ENCODE peak calls at places on chromosomes 6 and 20, in five cellular contexts. R is Peyer's patch, Y is fibroblast of the aortic adventitia, I is neural progenitor cell, H is dermis microvascular lymphatic vessel endothelial cell. Q is an unnamed sample.

GRCh38 chr6:121482004-121482693 is 46.7 kb downstream of the GJA1 start:
- DNase-seq in R (no peak), Y (peak; percentile 91), I (no peak), H (peak; percentile 92), Q (no peak)

GRCh38 chr6:69038841-69039240 is 403.8 kb downstream of the ADGRB3 start:
- DNase-seq in R (no peak), Y (no peak), I (no peak), H (no peak), Q (no peak)

GRCh38 chr6:45959534-45960195 is 56.0 kb downstream of the CLIC5 start:
- DNase-seq in R (no peak), Y (no peak), I (no peak), H (peak; percentile 5), Q (peak; percentile 28)

GRCh38 chr20:57350086-57350710 is 857 bp upstream of the RAE1 start:
- DNase-seq in R (no peak), Y (peak; percentile 11), I (no peak), H (no peak), Q (no peak)

GRCh38 chr6:14771026-14771425 is 474.8 kb upstream of the JARID2 start:
- DNase-seq in R (no peak), Y (no peak), I (no peak), H (no peak), Q (no peak)

GRCh38 chr6:158174514-158174913 is 6.4 kb downstream of the GTF2H5 start:
- DNase-seq in R (no peak), Y (peak; percentile 99), I (no peak), H (peak; percentile 55), Q (no peak)

GRCh38 chr6:128425855-128426254 is 94.5 kb downstream of the PTPRK start:
- DNase-seq in R (no peak), Y (peak; percentile 17), I (no peak), H (no peak), Q (no peak)

GRCh38 chr20:63520939-63521601 is 505 bp downstream of the PPDPF start:
- DNase-seq in R (peak; percentile 42), Y (peak; percentile 60), I (peak; percentile 91), H (peak; percentile 58), Q (no peak)

GRCh38 chr6:157169186-157169585 is 154.1 kb downstream of the TMEM242 start:
- DNase-seq in R (no peak), Y (no peak), I (no peak), H (no peak), Q (no peak)

GRCh38 chr20:19599200-19599599 is 158.9 kb upstream of the RIN2 start:
- DNase-seq in R (no peak), Y (no peak), I (no peak), H (no peak), Q (no peak)

GRCh38 chr6:37731888-37732287 is 34.2 kb upstream of the MDGA1 start:
- DNase-seq in R (peak; percentile 40), Y (no peak), I (no peak), H (no peak), Q (no peak)

GRCh38 chr6:4262506-4262905 is 127.1 kb upstream of the ECI2 start:
- DNase-seq in R (no peak), Y (no peak), I (no peak), H (no peak), Q (no peak)

GRCh38 chr6:166862978-166863530 is 93.3 kb downstream of the RNASET2 start:
- DNase-seq in R (no peak), Y (no peak), I (no peak), H (no peak), Q (no peak)

GRCh38 chr20:16387661-16388060 is 185.6 kb downstream of the KIF16B start:
- DNase-seq in R (no peak), Y (no peak), I (no peak), H (no peak), Q (no peak)

GRCh38 chr6:90179190-90180169 is 117.2 kb downstream of the BACH2 start:
- DNase-seq in R (no peak), Y (peak; percentile 22), I (peak; percentile 19), H (no peak), Q (no peak)

GRCh38 chr6:156497618-156498017 is 279.6 kb upstream of the ARID1B start:
- DNase-seq in R (no peak), Y (no peak), I (no peak), H (no peak), Q (no peak)

GRCh38 chr20:13029687-13030510 is 21.1 kb downstream of the SPTLC3 start:
- DNase-seq in R (no peak), Y (peak; percentile 94), I (no peak), H (peak; percentile 33), Q (no peak)

GRCh38 chr6:692858-693736 is at the start of gene EXOC2:
- DNase-seq in R (peak; percentile 86), Y (peak; percentile 73), I (peak; percentile 96), H (peak; percentile 83), Q (no peak)

GRCh38 chr6:29797120-29797519 is 30.5 kb upstream of the HLA-G start:
- DNase-seq in R (no peak), Y (peak; percentile 85), I (no peak), H (no peak), Q (peak; percentile 34)

GRCh38 chr20:13874269-13875158 is 89.7 kb downstream of the NDUFAF5 start:
- DNase-seq in R (no peak), Y (no peak), I (peak; percentile 52), H (no peak), Q (no peak)

GRCh38 chr20:24955045-24955444 is 6.0 kb downstream of the CST7 start:
- DNase-seq in R (no peak), Y (no peak), I (no peak), H (no peak), Q (no peak)

GRCh38 chr6:66866801-66867200 is 1159.8 kb upstream of the EYS start:
- DNase-seq in R (no peak), Y (no peak), I (no peak), H (no peak), Q (no peak)

GRCh38 chr6:44008821-44009370 is 118.4 kb downstream of the MRPL14 start:
- DNase-seq in R (no peak), Y (no peak), I (no peak), H (no peak), Q (no peak)

GRCh38 chr20:15196580-15197255 is 859.3 kb upstream of the FLRT3 start:
- DNase-seq in R (no peak), Y (no peak), I (no peak), H (no peak), Q (no peak)

GRCh38 chr6:1606533-1607235 is 3.0 kb upstream of the FOXC1 start:
- DNase-seq in R (no peak), Y (no peak), I (peak; percentile 72), H (no peak), Q (no peak)

GRCh38 chr6:13927203-13927602 is 2.5 kb downstream of the RNF182 start:
- DNase-seq in R (no peak), Y (no peak), I (no peak), H (no peak), Q (no peak)

GRCh38 chr6:69423785-69424184 is 373.0 kb downstream of the LMBRD1 start:
- DNase-seq in R (no peak), Y (no peak), I (no peak), H (no peak), Q (no peak)

GRCh38 chr6:7137335-7138106 is 29.8 kb downstream of the RREB1 start:
- DNase-seq in R (peak; percentile 73), Y (peak; percentile 54), I (peak; percentile 48), H (peak; percentile 49), Q (no peak)

GRCh38 chr6:41013473-41014153 is 25.4 kb downstream of the UNC5CL start:
- DNase-seq in R (no peak), Y (no peak), I (no peak), H (no peak), Q (no peak)

GRCh38 chr20:6668546-6668945 is 98.9 kb upstream of the BMP2 start:
- DNase-seq in R (no peak), Y (no peak), I (no peak), H (no peak), Q (no peak)

GRCh38 chr6:104483225-104483834 is 376.4 kb downstream of the HACE1 start:
- DNase-seq in R (no peak), Y (peak; percentile 3), I (no peak), H (peak; percentile 28), Q (peak; percentile 78)

GRCh38 chr6:35302604-35303218 is 5.1 kb downstream of the DEF6 start:
- DNase-seq in R (peak; percentile 89), Y (no peak), I (no peak), H (peak; percentile 14), Q (no peak)

GRCh38 chr6:112409311-112409710 is 62.2 kb downstream of the RFPL4B start:
- DNase-seq in R (no peak), Y (no peak), I (no peak), H (no peak), Q (no peak)

GRCh38 chr6:79570129-79570801 is 33.0 kb upstream of the LCA5 start:
- DNase-seq in R (no peak), Y (peak; percentile 75), I (no peak), H (peak; percentile 77), Q (no peak)